ENCODE peak calls at places on chromosomes 5 and 9, in five cellular contexts. D is glutamatergic neuron, O is stomach, Q is lung, W is fibroblast of pulmonary artery. F is an unnamed sample.

GRCh38 chr5:148561712-148562365 is 92.5 kb downstream of the HTR4 start:
- DNase-seq in D (no peak), O (no peak), Q (no peak), W (no peak), F (no peak)

GRCh38 chr5:14172149-14172795 is 29.1 kb downstream of the TRIO start:
- DNase-seq in D (no peak), O (no peak), Q (no peak), W (no peak), F (no peak)

GRCh38 chr5:173315495-173316352 is 12.5 kb downstream of the STC2 start:
- DNase-seq in D (no peak), O (no peak), Q (no peak), W (peak), F (no peak)

GRCh38 chr9:89435315-89435823 is 62.5 kb downstream of the SEMA4D start:
- DNase-seq in D (no peak), O (peak), Q (peak), W (no peak), F (peak)

GRCh38 chr5:126912607-126913006 is 117.8 kb downstream of the MARCHF3 start:
- DNase-seq in D (no peak), O (no peak), Q (no peak), W (no peak), F (no peak)

GRCh38 chr5:1762121-1762877 is 37.3 kb downstream of the MRPL36 start:
- DNase-seq in D (peak), O (peak), Q (no peak), W (no peak), F (peak)

GRCh38 chr5:133924221-133924920 is 44.1 kb downstream of the C5orf15 start:
- DNase-seq in D (no peak), O (no peak), Q (no peak), W (no peak), F (no peak)

GRCh38 chr5:56516441-56516840 is 283.3 kb upstream of the ANKRD55 start:
- DNase-seq in D (no peak), O (no peak), Q (no peak), W (no peak), F (no peak)

GRCh38 chr5:100560860-100561259 is 25.7 kb downstream of the FAM174A start:
- DNase-seq in D (no peak), O (no peak), Q (no peak), W (no peak), F (no peak)

GRCh38 chr5:39943811-39944210 is 519.0 kb upstream of the DAB2 start:
- DNase-seq in D (no peak), O (no peak), Q (no peak), W (peak), F (no peak)

GRCh38 chr5:94471496-94471895 is 146.9 kb downstream of the KIAA0825 start:
- DNase-seq in D (no peak), O (no peak), Q (no peak), W (peak), F (no peak)

GRCh38 chr5:169569513-169569912 is 14.1 kb upstream of the SPDL1 start:
- DNase-seq in D (no peak), O (no peak), Q (no peak), W (no peak), F (no peak)

GRCh38 chr5:158492850-158493249 is 606.9 kb downstream of the EBF1 start:
- DNase-seq in D (no peak), O (no peak), Q (no peak), W (no peak), F (no peak)

GRCh38 chr5:66144799-66145390 is 795 bp downstream of the SREK1 start:
- DNase-seq in D (no peak), O (no peak), Q (no peak), W (no peak), F (no peak)

GRCh38 chr9:125998837-125999503 is 251.8 kb downstream of the PBX3 start:
- DNase-seq in D (no peak), O (no peak), Q (no peak), W (no peak), F (no peak)

GRCh38 chr5:139407517-139407916 is 3.6 kb upstream of the SPATA24 start:
- DNase-seq in D (no peak), O (no peak), Q (no peak), W (no peak), F (peak)

GRCh38 chr5:35777358-35778087 is 79.2 kb upstream of the IL7R start:
- DNase-seq in D (peak), O (peak), Q (peak), W (peak), F (peak)

GRCh38 chr5:38540348-38540747 is 16.1 kb downstream of the LIFR start:
- DNase-seq in D (no peak), O (no peak), Q (peak), W (no peak), F (no peak)

GRCh38 chr5:61301820-61302563 is 30.1 kb upstream of the ZSWIM6 start:
- DNase-seq in D (no peak), O (peak), Q (peak), W (peak), F (peak)

GRCh38 chr9:114286146-114286679 is 36.7 kb upstream of the ORM1 start:
- DNase-seq in D (peak), O (no peak), Q (no peak), W (no peak), F (peak)

GRCh38 chr5:20678814-20679298 is 690.9 kb upstream of the CDH18 start:
- DNase-seq in D (no peak), O (no peak), Q (no peak), W (peak), F (peak)

GRCh38 chr5:175847503-175847902 is 23.9 kb upstream of the CPLX2 start:
- DNase-seq in D (peak), O (no peak), Q (no peak), W (no peak), F (no peak)
- TF ChIP-seq CTCF in D (peak), O (no peak), Q (no peak), W (peak), F (no peak)

GRCh38 chr9:87713278-87713989 is 12.5 kb upstream of the CTSL start:
- DNase-seq in D (no peak), O (peak), Q (peak), W (peak), F (peak)
- TF ChIP-seq CTCF in D (no peak), O (no peak), Q (no peak), W (peak), F (no peak)

GRCh38 chr9:91676042-91676441 is 252.4 kb upstream of the NFIL3 start:
- DNase-seq in D (no peak), O (no peak), Q (no peak), W (no peak), F (no peak)
- TF ChIP-seq CTCF in D (no peak), O (no peak), Q (no peak), W (no peak), F (peak)

DNA sequence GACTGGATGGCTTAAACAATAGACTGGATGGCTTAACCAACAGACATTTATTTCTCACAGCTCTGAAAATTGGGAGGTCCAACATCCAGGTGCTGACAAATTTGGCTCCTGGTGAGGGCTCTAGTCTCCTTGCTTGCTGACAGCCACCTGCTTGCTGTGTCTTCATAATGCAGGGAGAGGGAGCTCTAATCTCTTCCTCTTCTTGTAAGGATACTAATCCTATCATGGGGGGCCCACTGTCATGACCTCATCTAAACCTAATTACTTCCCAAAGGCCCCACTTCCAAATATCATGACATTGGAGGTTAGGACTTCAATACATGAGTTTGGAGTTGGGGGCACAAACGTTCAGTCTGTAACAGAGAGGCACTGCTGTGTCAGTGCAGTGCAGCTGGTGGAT is 26.4 kb downstream of the FOXD1 start:
- DNase-seq in D (no peak), O (no peak), Q (no peak), W (no peak), F (no peak)
- TF ChIP-seq CTCF in D (no peak), O (no peak), Q (no peak), W (no peak), F (no peak)

DNA sequence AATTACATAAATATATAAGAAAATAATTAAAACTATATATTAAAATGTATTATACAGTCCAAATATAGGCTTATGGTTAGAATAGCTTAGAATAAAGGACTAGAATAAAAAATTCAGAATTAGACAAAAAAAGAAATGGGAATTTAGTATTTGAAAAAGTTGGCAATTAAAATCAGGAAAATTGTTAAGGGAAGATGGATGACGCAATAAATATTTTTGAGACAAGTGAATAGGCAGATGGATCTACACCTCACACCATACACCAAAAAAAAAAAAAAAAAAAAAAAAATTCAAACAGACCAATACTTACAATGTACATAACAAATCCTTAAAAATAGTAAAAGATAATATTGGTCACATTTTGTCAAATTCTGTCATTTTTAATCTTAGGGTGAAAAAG is 200.7 kb downstream of the TMEM232 start:
- DNase-seq in D (no peak), O (no peak), Q (no peak), W (no peak), F (no peak)
- TF ChIP-seq CTCF in D (no peak), O (no peak), Q (no peak), W (no peak), F (no peak)

DNA sequence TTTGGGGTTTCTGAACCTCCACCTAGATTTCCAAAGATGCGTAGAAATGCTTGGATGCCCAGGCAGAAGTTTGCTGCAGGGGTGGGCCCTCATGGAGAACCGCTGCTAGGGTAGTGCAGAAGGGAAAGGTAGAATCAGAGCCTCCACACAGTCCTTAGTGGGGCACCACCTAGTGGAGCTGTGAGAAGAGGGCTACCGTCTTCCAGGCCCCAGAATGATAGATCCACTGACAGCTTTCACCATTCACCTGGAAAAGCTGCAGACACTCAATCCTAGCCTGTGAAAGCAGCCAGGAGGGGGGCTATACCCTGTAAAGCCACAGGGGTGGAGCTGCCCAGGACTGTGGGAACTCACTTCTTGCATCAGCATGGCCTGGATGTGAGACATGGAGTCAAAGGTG is 13.3 kb upstream of the HSDL2 start:
- DNase-seq in D (no peak), O (no peak), Q (no peak), W (no peak), F (no peak)
- TF ChIP-seq CTCF in D (no peak), O (no peak), Q (no peak), W (peak), F (no peak)

GRCh38 chr5:144697847-144698262 is 527.2 kb downstream of the KCTD16 start:
- DNase-seq in D (no peak), O (no peak), Q (no peak), W (peak), F (no peak)
- TF ChIP-seq CTCF in D (no peak), O (no peak), Q (no peak), W (peak), F (peak)

DNA sequence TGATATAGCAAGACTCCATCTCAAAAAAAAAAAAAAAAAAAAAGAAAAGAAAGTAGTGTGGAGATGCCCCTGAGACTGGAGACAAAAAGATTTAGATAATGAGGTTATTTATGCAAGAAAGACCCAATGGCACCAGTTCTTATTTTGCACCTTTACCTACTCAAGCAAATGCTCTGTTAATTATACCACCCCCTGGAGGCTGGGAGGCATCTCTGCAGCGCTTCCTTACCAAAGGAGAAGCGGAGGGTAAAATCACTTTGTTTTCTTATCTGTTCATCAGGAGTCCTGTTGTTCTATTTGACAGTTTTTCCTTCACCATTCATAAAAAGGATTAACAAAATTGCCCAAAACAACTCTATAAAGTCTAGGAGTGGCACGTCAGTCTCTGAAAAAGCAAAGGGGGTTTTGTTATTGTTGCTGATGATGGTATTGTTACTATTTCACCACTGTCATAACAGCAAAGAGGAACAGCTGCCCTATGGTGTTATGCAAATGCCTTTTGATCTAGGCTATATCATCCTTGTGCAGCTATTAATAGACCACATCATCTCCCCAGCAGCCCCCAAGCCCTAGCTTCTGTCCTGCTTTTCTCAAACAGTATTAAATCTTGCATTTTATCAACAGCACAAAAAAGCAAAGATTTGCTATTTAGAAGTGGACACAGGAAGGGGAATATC is 174.0 kb downstream of the PALM2AKAP2 start:
- DNase-seq in D (no peak), O (no peak), Q (no peak), W (no peak), F (no peak)
- TF ChIP-seq CTCF in D (peak), O (no peak), Q (no peak), W (peak), F (no peak)

F was measured in RWPE2.